ENCODE peak calls at places on chromosome 2, in nine cellular contexts. One of them, this sample, is unnamed.

GRCh38 chr2:203396667-203397066 is 68.5 kb downstream of the ABI2 start:
- DNase-seq in kidney: no peak
- DNase-seq in caudate nucleus: no peak
- DNase-seq in RPMI7951: no peak
- DNase-seq in pulmonary artery endothelial cell: no peak
- DNase-seq in NCI-H524 treated with DMSO at 0.1 percent for 48 hours: peak
- DNase-seq in WTC11: peak
- DNase-seq in GM13977: no peak
- DNase-seq in cardiac septum: no peak
- DNase-seq in this sample: no peak

GRCh38 chr2:205563646-205564045 is 118.7 kb upstream of the NRP2 start:
- DNase-seq in kidney: no peak
- DNase-seq in cardiac septum: no peak
- DNase-seq in GM13977: no peak
- DNase-seq in RPMI7951: no peak
- DNase-seq in caudate nucleus: no peak
- DNase-seq in WTC11: peak
- DNase-seq in NCI-H524 treated with DMSO at 0.1 percent for 48 hours: no peak
- DNase-seq in pulmonary artery endothelial cell: no peak
- DNase-seq in this sample: no peak

GRCh38 chr2:179612108-179612507 is 249.3 kb downstream of the ZNF385B start:
- DNase-seq in GM13977: no peak
- DNase-seq in pulmonary artery endothelial cell: no peak
- DNase-seq in WTC11: no peak
- DNase-seq in NCI-H524 treated with DMSO at 0.1 percent for 48 hours: no peak
- DNase-seq in kidney: no peak
- DNase-seq in RPMI7951: no peak
- DNase-seq in cardiac septum: no peak
- DNase-seq in caudate nucleus: no peak
- DNase-seq in this sample: no peak

GRCh38 chr2:112476434-112476833 is 5.5 kb upstream of the TTL start:
- DNase-seq in RPMI7951: no peak
- DNase-seq in caudate nucleus: no peak
- DNase-seq in GM13977: no peak
- DNase-seq in kidney: no peak
- DNase-seq in NCI-H524 treated with DMSO at 0.1 percent for 48 hours: no peak
- DNase-seq in WTC11: no peak
- DNase-seq in cardiac septum: no peak
- DNase-seq in pulmonary artery endothelial cell: no peak
- DNase-seq in this sample: no peak

GRCh38 chr2:181125364-181125763 is 145.0 kb downstream of the UBE2E3 start:
- DNase-seq in cardiac septum: no peak
- DNase-seq in caudate nucleus: no peak
- DNase-seq in WTC11: no peak
- DNase-seq in NCI-H524 treated with DMSO at 0.1 percent for 48 hours: no peak
- DNase-seq in GM13977: no peak
- DNase-seq in kidney: no peak
- DNase-seq in RPMI7951: no peak
- DNase-seq in pulmonary artery endothelial cell: no peak
- DNase-seq in this sample: no peak

GRCh38 chr2:192327576-192327975 is 132.8 kb upstream of the TMEFF2 start:
- DNase-seq in NCI-H524 treated with DMSO at 0.1 percent for 48 hours: no peak
- DNase-seq in GM13977: no peak
- DNase-seq in pulmonary artery endothelial cell: no peak
- DNase-seq in kidney: no peak
- DNase-seq in caudate nucleus: no peak
- DNase-seq in RPMI7951: no peak
- DNase-seq in cardiac septum: no peak
- DNase-seq in WTC11: no peak
- DNase-seq in this sample: no peak

GRCh38 chr2:168196764-168197180 is 50.6 kb downstream of the STK39 start:
- DNase-seq in kidney: no peak
- DNase-seq in pulmonary artery endothelial cell: no peak
- DNase-seq in WTC11: no peak
- DNase-seq in GM13977: no peak
- DNase-seq in RPMI7951: no peak
- DNase-seq in caudate nucleus: no peak
- DNase-seq in NCI-H524 treated with DMSO at 0.1 percent for 48 hours: no peak
- DNase-seq in cardiac septum: no peak
- DNase-seq in this sample: no peak

GRCh38 chr2:110678457-110679336 is 834 bp upstream of the BUB1 start:
- DNase-seq in cardiac septum: no peak
- DNase-seq in RPMI7951: peak
- DNase-seq in WTC11: no peak
- DNase-seq in GM13977: peak
- DNase-seq in NCI-H524 treated with DMSO at 0.1 percent for 48 hours: no peak
- DNase-seq in caudate nucleus: no peak
- DNase-seq in pulmonary artery endothelial cell: no peak
- DNase-seq in kidney: no peak
- DNase-seq in this sample: no peak

GRCh38 chr2:109353806-109354745 is 225.1 kb downstream of the SH3RF3 start:
- DNase-seq in GM13977: no peak
- DNase-seq in RPMI7951: no peak
- DNase-seq in NCI-H524 treated with DMSO at 0.1 percent for 48 hours: no peak
- DNase-seq in cardiac septum: no peak
- DNase-seq in pulmonary artery endothelial cell: no peak
- DNase-seq in kidney: no peak
- DNase-seq in caudate nucleus: no peak
- DNase-seq in WTC11: no peak
- DNase-seq in this sample: peak